ENCODE peak calls at places on chromosomes 13 and 19, in ten cellular contexts. One of them, this sample, is unnamed.

GRCh38 chr19:10762656-10763055 is 44.8 kb downstream of the DNM2 start:
- DNase-seq in transverse colon: peak; percentile 81
- DNase-seq in EL: no peak
- DNase-seq in cardiac muscle cell: no peak
- DNase-seq in stimulated activated naive CD8-positive, alpha-beta T cell treated with anti-CD3 and anti-CD28 coated beads, Interleukin-15, amount 100 ng/mL, for 72 hours: no peak
- DNase-seq in bronchial epithelial cell: no peak
- DNase-seq in stimulated activated CD8-positive, alpha-beta memory T cell treated with anti-CD3 and anti-CD28 coated beads, Interleukin-15, amount 100 ng/mL, for 48 hours: no peak
- DNase-seq in astrocyte of the hippocampus: no peak
- DNase-seq in stimulated activated CD4-positive, alpha-beta T cell treated with anti-CD3 and anti-CD28 coated beads, Interleukin-15, amount 100 ng/mL, for 1 hour: no peak
- DNase-seq in heart left ventricle: no peak
- DNase-seq in this sample: no peak

GRCh38 chr19:7947939-7948338 is 4.5 kb upstream of the TIMM44 start:
- DNase-seq in transverse colon: no peak
- DNase-seq in stimulated activated CD4-positive, alpha-beta T cell treated with anti-CD3 and anti-CD28 coated beads, Interleukin-15, amount 100 ng/mL, for 1 hour: no peak
- DNase-seq in stimulated activated CD8-positive, alpha-beta memory T cell treated with anti-CD3 and anti-CD28 coated beads, Interleukin-15, amount 100 ng/mL, for 48 hours: no peak
- DNase-seq in bronchial epithelial cell: peak; percentile 83
- DNase-seq in cardiac muscle cell: peak; percentile 16
- DNase-seq in astrocyte of the hippocampus: peak; percentile 22
- DNase-seq in heart left ventricle: peak; percentile 20
- DNase-seq in stimulated activated naive CD8-positive, alpha-beta T cell treated with anti-CD3 and anti-CD28 coated beads, Interleukin-15, amount 100 ng/mL, for 72 hours: no peak
- DNase-seq in EL: no peak
- DNase-seq in this sample: no peak

GRCh38 chr13:42272115-42272756 is at the start of gene AKAP11:
- DNase-seq in stimulated activated CD8-positive, alpha-beta memory T cell treated with anti-CD3 and anti-CD28 coated beads, Interleukin-15, amount 100 ng/mL, for 48 hours: peak; percentile 38
- DNase-seq in heart left ventricle: no peak
- DNase-seq in stimulated activated naive CD8-positive, alpha-beta T cell treated with anti-CD3 and anti-CD28 coated beads, Interleukin-15, amount 100 ng/mL, for 72 hours: peak; percentile 64
- DNase-seq in transverse colon: peak; percentile 51
- DNase-seq in bronchial epithelial cell: no peak
- DNase-seq in stimulated activated CD4-positive, alpha-beta T cell treated with anti-CD3 and anti-CD28 coated beads, Interleukin-15, amount 100 ng/mL, for 1 hour: peak; percentile 31
- DNase-seq in cardiac muscle cell: peak; percentile 65
- DNase-seq in astrocyte of the hippocampus: peak; percentile 77
- DNase-seq in EL: peak; percentile 65
- DNase-seq in this sample: peak; percentile 42

GRCh38 chr13:51981355-51981754 is 29.9 kb downstream of the ATP7B start:
- DNase-seq in stimulated activated CD4-positive, alpha-beta T cell treated with anti-CD3 and anti-CD28 coated beads, Interleukin-15, amount 100 ng/mL, for 1 hour: no peak
- DNase-seq in bronchial epithelial cell: no peak
- DNase-seq in astrocyte of the hippocampus: peak; percentile 20
- DNase-seq in EL: peak; percentile 29
- DNase-seq in transverse colon: no peak
- DNase-seq in stimulated activated naive CD8-positive, alpha-beta T cell treated with anti-CD3 and anti-CD28 coated beads, Interleukin-15, amount 100 ng/mL, for 72 hours: no peak
- DNase-seq in heart left ventricle: no peak
- DNase-seq in stimulated activated CD8-positive, alpha-beta memory T cell treated with anti-CD3 and anti-CD28 coated beads, Interleukin-15, amount 100 ng/mL, for 48 hours: no peak
- DNase-seq in cardiac muscle cell: peak; percentile 45
- DNase-seq in this sample: no peak

GRCh38 chr13:66994097-66994496 is 236.0 kb downstream of the PCDH9 start:
- DNase-seq in bronchial epithelial cell: peak; percentile 29
- DNase-seq in EL: peak; percentile 2
- DNase-seq in stimulated activated naive CD8-positive, alpha-beta T cell treated with anti-CD3 and anti-CD28 coated beads, Interleukin-15, amount 100 ng/mL, for 72 hours: peak; percentile 32
- DNase-seq in transverse colon: peak; percentile 15
- DNase-seq in cardiac muscle cell: peak; percentile 85
- DNase-seq in heart left ventricle: peak; percentile 63
- DNase-seq in stimulated activated CD4-positive, alpha-beta T cell treated with anti-CD3 and anti-CD28 coated beads, Interleukin-15, amount 100 ng/mL, for 1 hour: no peak
- DNase-seq in astrocyte of the hippocampus: peak; percentile 84
- DNase-seq in stimulated activated CD8-positive, alpha-beta memory T cell treated with anti-CD3 and anti-CD28 coated beads, Interleukin-15, amount 100 ng/mL, for 48 hours: no peak
- DNase-seq in this sample: peak; percentile 78

GRCh38 chr13:23021921-23022320 is 158.9 kb upstream of the SGCG start:
- DNase-seq in cardiac muscle cell: no peak
- DNase-seq in heart left ventricle: no peak
- DNase-seq in stimulated activated naive CD8-positive, alpha-beta T cell treated with anti-CD3 and anti-CD28 coated beads, Interleukin-15, amount 100 ng/mL, for 72 hours: no peak
- DNase-seq in transverse colon: no peak
- DNase-seq in stimulated activated CD4-positive, alpha-beta T cell treated with anti-CD3 and anti-CD28 coated beads, Interleukin-15, amount 100 ng/mL, for 1 hour: no peak
- DNase-seq in bronchial epithelial cell: no peak
- DNase-seq in EL: no peak
- DNase-seq in astrocyte of the hippocampus: no peak
- DNase-seq in stimulated activated CD8-positive, alpha-beta memory T cell treated with anti-CD3 and anti-CD28 coated beads, Interleukin-15, amount 100 ng/mL, for 48 hours: no peak
- DNase-seq in this sample: no peak

GRCh38 chr19:40928859-40929258 is 46.8 kb upstream of the CYP2A7 start:
- DNase-seq in stimulated activated CD8-positive, alpha-beta memory T cell treated with anti-CD3 and anti-CD28 coated beads, Interleukin-15, amount 100 ng/mL, for 48 hours: no peak
- DNase-seq in heart left ventricle: no peak
- DNase-seq in transverse colon: no peak
- DNase-seq in astrocyte of the hippocampus: no peak
- DNase-seq in cardiac muscle cell: peak; percentile 44
- DNase-seq in stimulated activated naive CD8-positive, alpha-beta T cell treated with anti-CD3 and anti-CD28 coated beads, Interleukin-15, amount 100 ng/mL, for 72 hours: no peak
- DNase-seq in bronchial epithelial cell: no peak
- DNase-seq in stimulated activated CD4-positive, alpha-beta T cell treated with anti-CD3 and anti-CD28 coated beads, Interleukin-15, amount 100 ng/mL, for 1 hour: no peak
- DNase-seq in EL: no peak
- DNase-seq in this sample: no peak

GRCh38 chr19:13212759-13213330 is 62.6 kb downstream of the IER2 start:
- DNase-seq in transverse colon: peak; percentile 80
- DNase-seq in stimulated activated naive CD8-positive, alpha-beta T cell treated with anti-CD3 and anti-CD28 coated beads, Interleukin-15, amount 100 ng/mL, for 72 hours: peak; percentile 75
- DNase-seq in stimulated activated CD4-positive, alpha-beta T cell treated with anti-CD3 and anti-CD28 coated beads, Interleukin-15, amount 100 ng/mL, for 1 hour: peak; percentile 61
- DNase-seq in stimulated activated CD8-positive, alpha-beta memory T cell treated with anti-CD3 and anti-CD28 coated beads, Interleukin-15, amount 100 ng/mL, for 48 hours: peak; percentile 50
- DNase-seq in cardiac muscle cell: peak; percentile 67
- DNase-seq in heart left ventricle: peak; percentile 80
- DNase-seq in EL: peak; percentile 66
- DNase-seq in astrocyte of the hippocampus: peak; percentile 35
- DNase-seq in bronchial epithelial cell: peak; percentile 25
- DNase-seq in this sample: no peak

GRCh38 chr13:24161010-24161775 is 673 bp downstream of the SPATA13 start:
- DNase-seq in stimulated activated CD4-positive, alpha-beta T cell treated with anti-CD3 and anti-CD28 coated beads, Interleukin-15, amount 100 ng/mL, for 1 hour: peak; percentile 25
- DNase-seq in stimulated activated CD8-positive, alpha-beta memory T cell treated with anti-CD3 and anti-CD28 coated beads, Interleukin-15, amount 100 ng/mL, for 48 hours: peak; percentile 21
- DNase-seq in bronchial epithelial cell: no peak
- DNase-seq in heart left ventricle: no peak
- DNase-seq in stimulated activated naive CD8-positive, alpha-beta T cell treated with anti-CD3 and anti-CD28 coated beads, Interleukin-15, amount 100 ng/mL, for 72 hours: peak; percentile 49
- DNase-seq in transverse colon: peak; percentile 58
- DNase-seq in EL: peak; percentile 48
- DNase-seq in cardiac muscle cell: no peak
- DNase-seq in astrocyte of the hippocampus: peak; percentile 50
- DNase-seq in this sample: no peak

GRCh38 chr19:4065430-4066175 is 1.1 kb downstream of the ZBTB7A start:
- DNase-seq in astrocyte of the hippocampus: peak; percentile 99
- DNase-seq in stimulated activated naive CD8-positive, alpha-beta T cell treated with anti-CD3 and anti-CD28 coated beads, Interleukin-15, amount 100 ng/mL, for 72 hours: peak; percentile 97
- DNase-seq in bronchial epithelial cell: peak; percentile 78
- DNase-seq in heart left ventricle: peak; percentile 99
- DNase-seq in transverse colon: peak; percentile 98
- DNase-seq in EL: peak; percentile 96
- DNase-seq in stimulated activated CD4-positive, alpha-beta T cell treated with anti-CD3 and anti-CD28 coated beads, Interleukin-15, amount 100 ng/mL, for 1 hour: peak; percentile 97
- DNase-seq in cardiac muscle cell: peak; percentile 99
- DNase-seq in stimulated activated CD8-positive, alpha-beta memory T cell treated with anti-CD3 and anti-CD28 coated beads, Interleukin-15, amount 100 ng/mL, for 48 hours: peak; percentile 96
- DNase-seq in this sample: peak; percentile 97

GRCh38 chr19:46298477-46299003 is 1.7 kb downstream of the HIF3A start:
- DNase-seq in stimulated activated CD8-positive, alpha-beta memory T cell treated with anti-CD3 and anti-CD28 coated beads, Interleukin-15, amount 100 ng/mL, for 48 hours: no peak
- DNase-seq in bronchial epithelial cell: no peak
- DNase-seq in astrocyte of the hippocampus: no peak
- DNase-seq in stimulated activated naive CD8-positive, alpha-beta T cell treated with anti-CD3 and anti-CD28 coated beads, Interleukin-15, amount 100 ng/mL, for 72 hours: no peak
- DNase-seq in transverse colon: no peak
- DNase-seq in cardiac muscle cell: no peak
- DNase-seq in EL: no peak
- DNase-seq in heart left ventricle: no peak
- DNase-seq in stimulated activated CD4-positive, alpha-beta T cell treated with anti-CD3 and anti-CD28 coated beads, Interleukin-15, amount 100 ng/mL, for 1 hour: no peak
- DNase-seq in this sample: no peak

GRCh38 chr19:31975461-31975860 is 369.9 kb upstream of the ZNF507 start:
- DNase-seq in cardiac muscle cell: no peak
- DNase-seq in EL: no peak
- DNase-seq in stimulated activated CD4-positive, alpha-beta T cell treated with anti-CD3 and anti-CD28 coated beads, Interleukin-15, amount 100 ng/mL, for 1 hour: no peak
- DNase-seq in astrocyte of the hippocampus: no peak
- DNase-seq in bronchial epithelial cell: no peak
- DNase-seq in transverse colon: no peak
- DNase-seq in stimulated activated naive CD8-positive, alpha-beta T cell treated with anti-CD3 and anti-CD28 coated beads, Interleukin-15, amount 100 ng/mL, for 72 hours: no peak
- DNase-seq in heart left ventricle: no peak
- DNase-seq in stimulated activated CD8-positive, alpha-beta memory T cell treated with anti-CD3 and anti-CD28 coated beads, Interleukin-15, amount 100 ng/mL, for 48 hours: no peak
- DNase-seq in this sample: no peak

GRCh38 chr19:38478273-38478971 is 44.9 kb downstream of the RYR1 start:
- DNase-seq in transverse colon: no peak
- DNase-seq in stimulated activated CD4-positive, alpha-beta T cell treated with anti-CD3 and anti-CD28 coated beads, Interleukin-15, amount 100 ng/mL, for 1 hour: no peak
- DNase-seq in astrocyte of the hippocampus: no peak
- DNase-seq in stimulated activated CD8-positive, alpha-beta memory T cell treated with anti-CD3 and anti-CD28 coated beads, Interleukin-15, amount 100 ng/mL, for 48 hours: no peak
- DNase-seq in heart left ventricle: no peak
- DNase-seq in cardiac muscle cell: peak; percentile 8
- DNase-seq in bronchial epithelial cell: peak; percentile 1
- DNase-seq in EL: peak; percentile 35
- DNase-seq in stimulated activated naive CD8-positive, alpha-beta T cell treated with anti-CD3 and anti-CD28 coated beads, Interleukin-15, amount 100 ng/mL, for 72 hours: no peak
- DNase-seq in this sample: no peak

GRCh38 chr19:50633973-50634372 is 5.7 kb downstream of the SYT3 start:
- DNase-seq in EL: no peak
- DNase-seq in bronchial epithelial cell: no peak
- DNase-seq in transverse colon: no peak
- DNase-seq in cardiac muscle cell: no peak
- DNase-seq in heart left ventricle: no peak
- DNase-seq in stimulated activated CD8-positive, alpha-beta memory T cell treated with anti-CD3 and anti-CD28 coated beads, Interleukin-15, amount 100 ng/mL, for 48 hours: no peak
- DNase-seq in stimulated activated CD4-positive, alpha-beta T cell treated with anti-CD3 and anti-CD28 coated beads, Interleukin-15, amount 100 ng/mL, for 1 hour: no peak
- DNase-seq in astrocyte of the hippocampus: no peak
- DNase-seq in stimulated activated naive CD8-positive, alpha-beta T cell treated with anti-CD3 and anti-CD28 coated beads, Interleukin-15, amount 100 ng/mL, for 72 hours: no peak
- DNase-seq in this sample: no peak

GRCh38 chr19:34662919-34663318 is 14.0 kb downstream of the SCGB2B2 start:
- DNase-seq in cardiac muscle cell: peak; percentile 17
- DNase-seq in EL: peak; percentile 35
- DNase-seq in heart left ventricle: no peak
- DNase-seq in transverse colon: no peak
- DNase-seq in stimulated activated CD4-positive, alpha-beta T cell treated with anti-CD3 and anti-CD28 coated beads, Interleukin-15, amount 100 ng/mL, for 1 hour: no peak
- DNase-seq in bronchial epithelial cell: peak; percentile 12
- DNase-seq in stimulated activated CD8-positive, alpha-beta memory T cell treated with anti-CD3 and anti-CD28 coated beads, Interleukin-15, amount 100 ng/mL, for 48 hours: peak; percentile 13
- DNase-seq in stimulated activated naive CD8-positive, alpha-beta T cell treated with anti-CD3 and anti-CD28 coated beads, Interleukin-15, amount 100 ng/mL, for 72 hours: peak; percentile 53
- DNase-seq in astrocyte of the hippocampus: no peak
- DNase-seq in this sample: no peak

This sample was measured in occipital lobe.